ENCODE peak calls at places on chromosomes 13 and 19, in eight cellular contexts. O is uterus, S is suprapubic skin, T is MG63, Y is upper lobe of right lung, V is ovary, Z is stomach, H is tibial nerve. D is an unnamed sample. For H3K9me3, the result is how much of the 10 kb centered on the place peaks cover.

GRCh38 chr19:17757125-17757524 is 5.8 kb downstream of the FCHO1 start:
- DNase-seq in O (peak), S (no peak), T (peak), Y (no peak), V (peak), Z (peak), H (no peak), D (no peak)

GRCh38 chr19:47130120-47130588 is 481 bp upstream of the SAE1 start:
- DNase-seq in O (no peak), S (no peak), T (no peak), Y (no peak), V (peak), Z (no peak), H (no peak), D (no peak)

GRCh38 chr13:46754812-46755211 is 42.1 kb downstream of the ESD start:
- DNase-seq in O (no peak), S (no peak), T (no peak), Y (no peak), V (no peak), Z (no peak), H (no peak), D (no peak)

GRCh38 chr13:27037571-27037970 is 134.0 kb downstream of the USP12 start:
- DNase-seq in O (no peak), S (no peak), T (no peak), Y (no peak), V (no peak), Z (no peak), H (no peak), D (no peak)

GRCh38 chr13:26605845-26606244 is 48.4 kb downstream of the WASF3 start:
- DNase-seq in O (no peak), S (no peak), T (no peak), Y (no peak), V (no peak), Z (no peak), H (no peak), D (no peak)

GRCh38 chr19:15265849-15266248 is 33.6 kb upstream of the EPHX3 start:
- DNase-seq in O (peak), S (peak), T (peak), Y (peak), V (peak), Z (peak), H (peak), D (no peak)

GRCh38 chr19:5624154-5624663 is 1.3 kb downstream of the SAFB start:
- DNase-seq in O (peak), S (no peak), T (peak), Y (peak), V (peak), Z (peak), H (peak), D (no peak)

GRCh38 chr19:40362160-40362559 is 13.7 kb downstream of the PLD3 start:
- DNase-seq in O (no peak), S (no peak), T (no peak), Y (no peak), V (no peak), Z (no peak), H (no peak), D (no peak)

GRCh38 chr13:108226184-108226583 is 8.0 kb downstream of the ABHD13 start:
- DNase-seq in O (no peak), S (no peak), T (no peak), Y (no peak), V (no peak), Z (no peak), H (no peak), D (no peak)

GRCh38 chr13:105598551-105598950 is 936.9 kb downstream of the EFNB2 start:
- DNase-seq in O (no peak), S (no peak), T (no peak), Y (no peak), V (no peak), Z (no peak), H (no peak), D (no peak)

GRCh38 chr19:38715540-38715939 is 28.7 kb downstream of the CAPN12 start:
- DNase-seq in O (no peak), S (no peak), T (no peak), Y (no peak), V (no peak), Z (peak), H (no peak), D (no peak)

GRCh38 chr19:12789098-12789903 is 2.0 kb upstream of the JUNB start:
- DNase-seq in O (no peak), S (no peak), T (no peak), Y (no peak), V (no peak), Z (no peak), H (no peak), D (no peak)

GRCh38 chr19:33469171-33470039 is 52.2 kb downstream of the PEPD start:
- DNase-seq in O (no peak), S (peak), T (no peak), Y (peak), V (no peak), Z (no peak), H (no peak), D (no peak)

GRCh38 chr13:75512253-75512652 is 25.4 kb downstream of the COMMD6 start:
- DNase-seq in O (no peak), S (no peak), T (no peak), Y (no peak), V (no peak), Z (no peak), H (no peak), D (no peak)

GRCh38 chr13:64639206-64639605 is 2590.9 kb downstream of the PCDH9 start:
- DNase-seq in O (no peak), S (no peak), T (no peak), Y (no peak), V (no peak), Z (no peak), H (no peak), D (no peak)

GRCh38 chr19:18223860-18224524 is 2.2 kb downstream of the PDE4C start:
- DNase-seq in O (peak), S (no peak), T (peak), Y (peak), V (peak), Z (no peak), H (no peak), D (no peak)

GRCh38 chr13:91722267-91722884 is 324.0 kb downstream of the GPC5 start:
- DNase-seq in O (no peak), S (no peak), T (no peak), Y (no peak), V (no peak), Z (no peak), H (no peak), D (no peak)

GRCh38 chr13:42277618-42278276 is 5.8 kb downstream of the AKAP11 start:
- DNase-seq in O (no peak), S (no peak), T (no peak), Y (no peak), V (no peak), Z (no peak), H (no peak), D (no peak)

GRCh38 chr19:37007587-37008220 is 70.5 kb upstream of the ZNF420 start:
- DNase-seq in O (peak), S (no peak), T (no peak), Y (peak), V (peak), Z (peak), H (no peak), D (no peak)

GRCh38 chr13:75870397-75870801 is 234.3 kb downstream of the LMO7 start:
- DNase-seq in O (peak), S (no peak), T (no peak), Y (no peak), V (no peak), Z (no peak), H (no peak), D (peak)

GRCh38 chr13:66410314-66410713 is 819.8 kb downstream of the PCDH9 start:
- DNase-seq in O (no peak), S (no peak), T (no peak), Y (no peak), V (no peak), Z (no peak), H (no peak), D (no peak)

GRCh38 chr19:41426952-41427646 is at the start of gene B3GNT8:
- DNase-seq in O (peak), S (peak), T (no peak), Y (peak), V (peak), Z (peak), H (peak), D (no peak)

GRCh38 chr13:74115138-74115537 is 19.1 kb downstream of the KLF12 start:
- DNase-seq in O (no peak), S (no peak), T (no peak), Y (no peak), V (no peak), Z (no peak), H (no peak), D (no peak)

GRCh38 chr19:34327851-34328250 is 37.1 kb upstream of the GPI start:
- DNase-seq in O (no peak), S (no peak), T (no peak), Y (no peak), V (no peak), Z (no peak), H (no peak), D (no peak)

GRCh38 chr19:31274266-31274963 is 74.8 kb downstream of the TSHZ3 start:
- DNase-seq in O (peak), S (no peak), T (no peak), Y (peak), V (no peak), Z (no peak), H (no peak), D (no peak)

GRCh38 chr13:79775830-79776229 is 294.9 kb downstream of the NDFIP2 start:
- DNase-seq in O (no peak), S (no peak), T (peak), Y (no peak), V (no peak), Z (peak), H (no peak), D (no peak)

GRCh38 chr13:100514788-100515409 is 73.7 kb downstream of the GGACT start:
- DNase-seq in O (peak), S (no peak), T (peak), Y (peak), V (peak), Z (peak), H (peak), D (peak)

GRCh38 chr19:18399008-18399407 is 1.6 kb upstream of the LRRC25 start:
- DNase-seq in O (no peak), S (no peak), T (peak), Y (no peak), V (no peak), Z (peak), H (no peak), D (no peak)

GRCh38 chr13:23468811-23469210 is 35.3 kb upstream of the SACS start:
- DNase-seq in O (no peak), S (no peak), T (no peak), Y (no peak), V (no peak), Z (no peak), H (no peak), D (no peak)

GRCh38 chr19:2117215-2117960 is 20.7 kb downstream of the IZUMO4 start:
- DNase-seq in O (no peak), S (no peak), T (no peak), Y (no peak), V (no peak), Z (no peak), H (no peak), D (no peak)

GRCh38 chr19:10259162-10259905 is 7.3 kb downstream of the MRPL4 start:
- DNase-seq in O (peak), S (peak), T (peak), Y (peak), V (peak), Z (peak), H (peak), D (peak)

GRCh38 chr13:81639984-81640582 is 1299.2 kb upstream of the SPRY2 start:
- DNase-seq in O (no peak), S (no peak), T (no peak), Y (no peak), V (no peak), Z (no peak), H (no peak), D (no peak)

GRCh38 chr19:39307233-39307821 is 11.1 kb downstream of the IFNL1 start:
- DNase-seq in O (no peak), S (peak), T (no peak), Y (peak), V (no peak), Z (peak), H (no peak), D (no peak)

GRCh38 chr19:38233740-38234251 is 9.8 kb upstream of the DPF1 start:
- DNase-seq in O (peak), S (no peak), T (peak), Y (peak), V (peak), Z (peak), H (peak), D (peak)

GRCh38 chr13:39144941-39145533 is 106.8 kb downstream of the NHLRC3 start:
- DNase-seq in O (peak), S (no peak), T (peak), Y (no peak), V (peak), Z (peak), H (peak), D (no peak)

GRCh38 chr19:10986301-10987127 is 25.7 kb downstream of the SMARCA4 start:
- DNase-seq in O (no peak), S (no peak), T (no peak), Y (no peak), V (no peak), Z (no peak), H (no peak), D (no peak)

GRCh38 chr13:68872338-68872737 is 1235.3 kb upstream of the ATXN8OS start:
- DNase-seq in O (no peak), S (no peak), T (no peak), Y (no peak), V (no peak), Z (no peak), H (no peak), D (no peak)

GRCh38 chr19:1853295-1854031 is 5.2 kb upstream of the REXO1 start:
- DNase-seq in O (no peak), S (no peak), T (peak), Y (peak), V (no peak), Z (peak), H (peak), D (peak)

DNA sequence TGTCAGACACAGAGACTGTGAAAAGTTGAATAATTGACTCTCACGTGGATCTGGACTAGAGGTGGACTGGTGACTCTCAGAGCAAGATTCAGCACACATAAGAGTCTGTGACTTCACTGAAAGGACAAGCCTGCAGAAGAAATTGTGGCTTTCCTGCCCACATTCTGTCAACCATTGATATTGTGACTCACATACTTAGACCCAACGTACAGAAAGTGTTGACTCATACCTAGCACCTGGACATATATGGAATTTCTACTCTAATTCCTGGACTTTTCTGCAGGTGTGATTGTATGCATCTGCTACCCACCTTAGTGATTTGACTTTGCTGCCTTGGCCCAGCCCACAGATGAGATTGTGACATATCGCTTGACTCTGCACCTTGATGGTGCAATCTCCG is 15.6 kb upstream of the ZNF730 start:
- DNase-seq in O (no peak), S (no peak), T (no peak), Y (no peak), V (no peak), Z (no peak), H (no peak), D (no peak)
- H3K9me3 ChIP-seq in O (under half), S (under half), T (under half), Y (under half), V (under half), Z (under half), H (under half), D (under half)

GRCh38 chr19:56611288-56611687 is 16.2 kb downstream of the ZNF71 start:
- DNase-seq in O (no peak), S (no peak), T (no peak), Y (no peak), V (no peak), Z (no peak), H (no peak), D (no peak)
- H3K9me3 ChIP-seq in O (under half), S (under half), T (under half), Y (under half), V (under half), Z (half or more), H (half or more), D (under half)

DNA sequence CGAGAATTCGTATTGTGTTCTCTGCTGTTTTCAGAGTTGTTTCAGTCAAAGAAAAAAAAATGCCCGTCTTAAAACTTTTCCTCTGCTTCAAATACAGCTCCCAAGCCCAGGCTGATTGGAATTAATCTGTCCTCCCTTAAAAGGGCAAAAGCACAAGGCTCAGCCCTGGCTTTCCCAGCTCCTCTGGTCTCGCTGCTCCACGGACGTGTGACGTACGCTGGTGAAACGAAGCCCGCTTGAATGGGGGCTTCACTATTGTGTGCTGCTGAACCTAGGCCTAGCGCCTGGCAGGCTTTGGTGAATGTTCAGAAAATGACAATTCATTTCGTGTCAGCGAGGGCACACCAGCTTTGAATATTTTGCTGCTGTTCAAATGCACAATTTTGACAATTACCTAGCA is 654 bp upstream of the ZNF135 start:
- DNase-seq in O (no peak), S (no peak), T (no peak), Y (no peak), V (no peak), Z (no peak), H (no peak), D (no peak)
- H3K9me3 ChIP-seq in O (under half), S (under half), T (under half), Y (under half), V (under half), Z (half or more), H (half or more), D (under half)

GRCh38 chr19:54572696-54573311 is 786 bp upstream of the LILRA2 start:
- DNase-seq in O (no peak), S (no peak), T (no peak), Y (peak), V (no peak), Z (no peak), H (no peak), D (no peak)
- H3K9me3 ChIP-seq in O (under half), S (under half), T (under half), Y (under half), V (under half), Z (under half), H (under half), D (under half)

GRCh38 chr19:56806639-56807038 is 33.9 kb downstream of the PEG3 start:
- DNase-seq in O (no peak), S (no peak), T (no peak), Y (no peak), V (no peak), Z (no peak), H (no peak), D (no peak)
- H3K9me3 ChIP-seq in O (under half), S (under half), T (under half), Y (under half), V (under half), Z (half or more), H (half or more), D (under half)

GRCh38 chr19:23673132-23673531 is 13.9 kb downstream of the ZNF675 start:
- DNase-seq in O (no peak), S (no peak), T (no peak), Y (no peak), V (no peak), Z (no peak), H (no peak), D (no peak)
- H3K9me3 ChIP-seq in O (under half), S (under half), T (under half), Y (under half), V (under half), Z (under half), H (under half), D (under half)

DNA sequence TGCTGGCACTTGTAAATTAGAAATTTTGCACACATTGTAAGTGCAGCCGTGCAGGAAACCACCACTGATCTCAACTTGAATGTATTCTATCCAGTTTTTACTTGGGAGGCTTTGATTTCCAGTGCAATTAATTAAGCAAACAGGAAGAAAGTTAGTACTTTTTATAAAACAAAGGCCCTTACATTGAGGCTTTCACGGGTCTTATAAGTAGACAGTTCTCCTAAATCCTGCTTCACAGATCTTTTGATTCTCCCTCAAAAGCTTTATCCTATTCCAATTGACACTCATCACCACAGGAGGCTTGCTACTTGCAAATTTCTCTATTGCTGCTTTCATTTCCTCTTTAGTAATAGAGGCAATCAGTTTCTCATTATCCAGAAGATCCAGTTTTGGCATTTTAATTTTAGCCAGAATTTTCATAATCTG is 90.1 kb downstream of the ERCC5 start:
- DNase-seq in O (no peak), S (no peak), T (no peak), Y (no peak), V (no peak), Z (no peak), H (no peak), D (no peak)
- H3K9me3 ChIP-seq in O (under half), S (under half), T (under half), Y (under half), V (under half), Z (under half), H (under half), D (under half)